ENCODE peak calls at places on chromosomes 4 and X, in six cellular contexts. B is heart left ventricle, J is transverse colon, P is esophagus muscularis mucosa, T is K562, G is HCT116. W is an unnamed sample.
A peak's percentile ranks its signal among the peaks of the same experiment; 100 is the strongest.

GRCh38 chr4:163603246-163603645 is 108.8 kb downstream of the TMA16 start:
- DNase-seq in B (no peak), J (no peak), P (no peak), T (no peak), G (no peak), W (no peak)

GRCh38 chr4:184922301-184922700 is 96.0 kb upstream of the HELT start:
- DNase-seq in B (no peak), J (no peak), P (no peak), T (no peak), G (no peak), W (no peak)

GRCh38 chr4:158814636-158815035 is 45.8 kb downstream of the FNIP2 start:
- DNase-seq in B (no peak), J (no peak), P (no peak), T (no peak), G (no peak), W (no peak)

GRCh38 chrX:63613531-63614028 is 171.4 kb downstream of the ARHGEF9 start:
- DNase-seq in B (no peak), J (no peak), P (no peak), T (no peak), G (no peak), W (no peak)

GRCh38 chrX:3312109-3312508 is 34.3 kb downstream of the MXRA5 start:
- DNase-seq in B (no peak), J (no peak), P (no peak), T (no peak), G (no peak), W (no peak)

GRCh38 chr4:7137346-7138200 is 54.8 kb upstream of the SORCS2 start:
- DNase-seq in B (no peak), J (no peak), P (no peak), T (no peak), G (no peak), W (no peak)

GRCh38 chrX:151975736-151976275 is 1.3 kb upstream of the GABRE start:
- DNase-seq in B (no peak), J (no peak), P (no peak), T (no peak), G (no peak), W (no peak)

GRCh38 chrX:21225643-21226042 is 148.6 kb upstream of the CNKSR2 start:
- DNase-seq in B (no peak), J (no peak), P (no peak), T (no peak), G (no peak), W (no peak)

GRCh38 chr4:163544407-163545038 is 50.0 kb downstream of the TMA16 start:
- DNase-seq in B (peak; percentile 61), J (peak; percentile 62), P (no peak), T (peak; percentile 79), G (no peak), W (peak; percentile 63)

GRCh38 chr4:180990931-180991330 is 1252.3 kb upstream of the TENM3 start:
- DNase-seq in B (no peak), J (no peak), P (no peak), T (no peak), G (no peak), W (no peak)

GRCh38 chrX:129690435-129690834 is 35.7 kb upstream of the APLN start:
- DNase-seq in B (no peak), J (no peak), P (peak; percentile 66), T (no peak), G (no peak), W (no peak)

GRCh38 chr4:52665592-52665991 is 6.5 kb upstream of the USP46 start:
- DNase-seq in B (no peak), J (no peak), P (no peak), T (no peak), G (peak; percentile 44), W (no peak)

GRCh38 chr4:89803036-89803435 is 33.9 kb downstream of the SNCA start:
- DNase-seq in B (no peak), J (no peak), P (no peak), T (no peak), G (no peak), W (no peak)

GRCh38 chr4:107800686-107801085 is 24.0 kb upstream of the SGMS2 start:
- DNase-seq in B (no peak), J (no peak), P (no peak), T (no peak), G (no peak), W (no peak)

GRCh38 chr4:5824635-5825034 is 68.3 kb downstream of the CRMP1 start:
- DNase-seq in B (no peak), J (no peak), P (no peak), T (peak; percentile 37), G (peak; percentile 23), W (no peak)

GRCh38 chr4:135243960-135244561 is 1042.5 kb upstream of the PABPC4L start:
- DNase-seq in B (no peak), J (no peak), P (no peak), T (no peak), G (no peak), W (no peak)

GRCh38 chr4:181710143-181710542 is 533.1 kb upstream of the TENM3 start:
- DNase-seq in B (no peak), J (no peak), P (no peak), T (no peak), G (no peak), W (no peak)

GRCh38 chr4:155738548-155738947 is 20.3 kb upstream of the GUCY1B1 start:
- DNase-seq in B (no peak), J (no peak), P (no peak), T (no peak), G (no peak), W (no peak)

GRCh38 chrX:13165266-13165665 is 120.8 kb upstream of the FAM9C start:
- DNase-seq in B (no peak), J (no peak), P (no peak), T (no peak), G (no peak), W (no peak)

GRCh38 chr4:54050214-54050904 is 14.0 kb downstream of the CHIC2 start:
- DNase-seq in B (no peak), J (no peak), P (no peak), T (no peak), G (no peak), W (no peak)

GRCh38 chr4:138772366-138772765 is 243.2 kb upstream of the NOCT start:
- DNase-seq in B (no peak), J (no peak), P (no peak), T (no peak), G (no peak), W (no peak)

GRCh38 chr4:84968936-84969335 is 2.4 kb upstream of the WDFY3 start:
- DNase-seq in B (no peak), J (no peak), P (no peak), T (no peak), G (no peak), W (no peak)

GRCh38 chr4:73573794-73574528 is 46.3 kb downstream of the RASSF6 start:
- DNase-seq in B (peak; percentile 30), J (peak; percentile 66), P (no peak), T (peak; percentile 48), G (peak; percentile 54), W (peak; percentile 85)

GRCh38 chrX:136214551-136214950 is 36.6 kb downstream of the MAP7D3 start:
- DNase-seq in B (no peak), J (no peak), P (no peak), T (no peak), G (no peak), W (no peak)

DNA sequence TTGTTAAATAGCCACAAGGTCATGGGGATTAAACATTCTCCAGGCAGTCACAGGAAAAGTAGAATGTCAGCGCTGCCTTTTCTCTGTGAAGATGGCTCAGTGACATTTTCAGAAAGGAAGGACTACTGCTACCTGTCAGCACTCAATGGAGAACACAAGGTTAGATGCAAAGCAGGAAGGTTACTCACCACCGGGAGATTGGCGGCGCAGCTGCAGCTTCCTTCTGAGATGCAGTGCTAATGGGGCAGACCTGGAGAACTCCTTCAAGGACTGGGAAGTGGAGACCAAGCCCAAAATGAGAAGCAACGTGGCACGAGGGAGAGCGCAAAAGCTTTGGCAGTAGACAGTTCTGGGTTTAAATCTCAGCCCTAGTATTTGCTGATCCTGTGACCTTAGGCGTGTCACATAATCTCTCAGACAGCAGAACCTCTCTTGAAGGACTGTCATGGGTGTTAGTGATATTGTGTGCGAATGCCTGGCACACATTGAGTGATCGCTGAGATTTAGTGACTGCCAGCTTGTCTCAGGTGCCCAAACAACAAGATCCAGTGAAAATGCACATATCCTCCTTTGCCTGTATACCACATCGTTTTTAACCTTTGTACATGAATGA is 213.2 kb upstream of the BOD1L1 start:
- DNase-seq in B (peak; percentile 30), J (no peak), P (peak; percentile 89), T (no peak), G (no peak), W (no peak)
- H3K27ac ChIP-seq in B (no peak overlapping the region), J (no peak overlapping the region), P (no peak overlapping the region), T (no peak overlapping the region), G (no peak overlapping the region), W (no peak overlapping the region)

DNA sequence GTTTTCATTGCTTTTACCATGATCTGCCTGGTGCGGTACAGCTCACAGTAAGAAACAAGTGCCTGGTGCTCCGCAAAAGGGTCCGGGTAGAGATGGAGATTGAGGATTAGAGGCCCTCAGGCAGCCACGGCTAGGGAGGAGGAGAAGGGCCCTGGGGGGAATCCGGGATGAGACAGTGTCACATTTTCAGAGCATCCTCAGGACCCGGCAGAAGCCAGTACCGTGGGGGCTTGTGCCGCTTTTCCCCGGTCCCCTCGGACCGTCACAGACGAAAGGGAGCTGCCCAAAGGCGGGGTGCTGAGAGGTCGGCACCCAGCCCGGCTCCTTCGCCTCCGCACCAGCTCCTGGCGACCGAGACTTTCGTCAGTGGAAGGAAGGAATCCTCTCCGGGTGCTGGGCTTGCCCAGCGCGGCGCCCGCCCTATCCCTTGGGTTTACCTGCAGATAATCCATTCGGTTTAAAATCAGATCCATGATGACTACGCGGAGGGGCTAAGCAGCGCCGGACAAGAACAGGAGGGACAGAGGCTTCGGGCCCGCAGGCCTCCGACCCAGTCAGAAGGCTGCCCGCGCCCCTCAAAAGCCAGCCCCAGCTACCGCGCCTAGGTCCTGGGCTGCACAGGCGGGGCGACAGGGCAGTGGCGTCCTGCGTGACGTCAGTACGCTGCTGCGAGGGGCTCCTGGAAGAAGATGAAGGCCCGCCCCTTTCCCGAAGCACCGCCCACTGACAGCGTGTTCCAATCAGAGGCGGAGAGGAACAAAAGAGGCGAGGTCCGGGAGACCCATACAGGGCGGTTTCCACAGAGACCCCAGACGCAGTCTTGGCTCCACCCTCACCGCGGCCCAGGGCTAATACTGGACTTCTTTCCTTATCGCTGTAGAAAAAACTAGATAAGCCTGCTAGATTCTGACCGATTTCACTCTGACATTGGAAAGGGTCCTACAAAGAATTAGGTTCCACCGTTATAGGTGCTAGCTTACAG is at the start of gene BBS7:
- DNase-seq in B (peak; percentile 98), J (peak; percentile 99), P (peak; percentile 100), T (peak; percentile 95), G (peak; percentile 94), W (peak; percentile 97)
- TF ChIP-seq POLR2A in B (peak; percentile 83), J (peak; percentile 76), P (peak; percentile 57), T (peak; percentile 81), G (peak; percentile 96), W (no peak)

GRCh38 chrX:108722561-108722960 is 13.8 kb downstream of the IRS4 start:
- DNase-seq in B (no peak), J (no peak), P (no peak), T (no peak), G (no peak), W (no peak)
- H3K27me3 ChIP-seq in B (no peaks in the 10 kb centered on the region), J (no peaks in the 10 kb centered on the region), P (no peaks in the 10 kb centered on the region), T (no peaks in the 10 kb centered on the region), G (no peaks in the 10 kb centered on the region), W (no peaks in the 10 kb centered on the region)

DNA sequence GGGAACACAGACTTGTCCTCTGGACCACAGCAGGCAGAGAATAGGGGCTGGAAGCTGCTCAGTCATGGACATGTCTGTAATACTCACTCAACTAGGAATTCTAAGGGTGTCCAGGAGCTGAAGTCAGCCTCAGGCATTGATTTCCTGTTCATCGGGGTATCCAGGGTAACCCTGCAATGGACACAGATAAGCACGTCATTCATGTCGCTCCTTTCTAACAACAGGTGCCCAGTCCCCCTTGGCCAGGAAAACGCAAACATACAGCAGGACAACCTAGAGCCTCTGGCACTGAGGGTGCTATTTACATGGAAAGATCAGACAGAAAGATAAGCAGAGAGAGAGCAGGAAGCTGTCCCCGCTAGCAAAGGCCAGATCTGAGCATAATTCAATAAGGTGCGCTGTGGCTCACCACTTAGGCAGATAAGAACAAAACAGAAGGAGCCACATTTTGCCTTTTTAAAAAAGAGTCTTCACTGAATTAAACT is 21.3 kb downstream of the QDPR start:
- DNase-seq in B (no peak), J (no peak), P (no peak), T (no peak), G (no peak), W (peak; percentile 55)
- H3K27ac ChIP-seq in B (no peak overlapping the region), J (no peak overlapping the region), P (no peak overlapping the region), T (no peak overlapping the region), G (no peak overlapping the region), W (peak overlapping the region; percentile 63)

W was measured in body of pancreas.